ENCODE peak calls at places on chromosomes 2 and 18, in ten cellular contexts. J is EL; L is stimulated activated CD4-positive, alpha-beta T cell treated with anti-CD3 and anti-CD28 coated beads, TNF-alpha, amount 100 ng/mL, for 1 hour; A is activated naive CD4-positive, alpha-beta T cell treated with anti-CD3 and anti-CD28 coated beads, Interleukin-2, amount 10 ng/mL, durations not matched to agents 7 days and 5 days; N is HTR-8/SVneo; C is pons; H is A549; W is GM03348; V is amygdala; U is glomerular endothelial cell. I is an unnamed sample.

GRCh38 chr2:223084873-223085272 is 32.9 kb downstream of the KCNE4 start:
- DNase-seq in J (peak), L (no peak), A (no peak), N (no peak), C (peak), H (no peak), W (no peak), V (no peak), U (no peak), I (no peak)

GRCh38 chr2:12855508-12855907 is 138.8 kb downstream of the TRIB2 start:
- DNase-seq in J (no peak), L (no peak), A (no peak), N (no peak), C (no peak), H (no peak), W (no peak), V (no peak), U (no peak), I (no peak)

GRCh38 chr2:28643911-28644334 is 107.7 kb upstream of the PPP1CB start:
- DNase-seq in J (peak), L (no peak), A (no peak), N (peak), C (no peak), H (no peak), W (peak), V (no peak), U (no peak), I (no peak)

GRCh38 chr2:233866479-233866878 is 1.7 kb downstream of the MSL3B start:
- DNase-seq in J (no peak), L (no peak), A (no peak), N (no peak), C (no peak), H (no peak), W (no peak), V (no peak), U (no peak), I (no peak)

GRCh38 chr2:170235860-170236638 is 58.1 kb downstream of the MYO3B start:
- DNase-seq in J (peak), L (no peak), A (peak), N (peak), C (peak), H (peak), W (peak), V (no peak), U (peak), I (no peak)

GRCh38 chr2:39523308-39524044 is 86.4 kb upstream of the MAP4K3 start:
- DNase-seq in J (peak), L (no peak), A (no peak), N (peak), C (no peak), H (peak), W (peak), V (no peak), U (no peak), I (peak)

GRCh38 chr2:33366473-33366872 is 110.0 kb upstream of the RASGRP3 start:
- DNase-seq in J (no peak), L (no peak), A (no peak), N (no peak), C (peak), H (no peak), W (peak), V (peak), U (no peak), I (peak)

GRCh38 chr2:216497808-216498366 is 757 bp upstream of the RPL37A start:
- DNase-seq in J (no peak), L (no peak), A (no peak), N (no peak), C (no peak), H (no peak), W (no peak), V (no peak), U (no peak), I (no peak)

GRCh38 chr2:197883354-197884032 is 79.1 kb downstream of the PLCL1 start:
- DNase-seq in J (peak), L (no peak), A (no peak), N (no peak), C (no peak), H (no peak), W (peak), V (no peak), U (no peak), I (peak)

GRCh38 chr2:45396671-45397070 is 214.4 kb downstream of the SRBD1 start:
- DNase-seq in J (no peak), L (no peak), A (no peak), N (no peak), C (no peak), H (no peak), W (no peak), V (no peak), U (no peak), I (no peak)

GRCh38 chr18:3595282-3596273 is 145.6 kb downstream of the TGIF1 start:
- DNase-seq in J (peak), L (no peak), A (no peak), N (no peak), C (peak), H (no peak), W (peak), V (no peak), U (peak), I (peak)

GRCh38 chr2:239194731-239195317 is 206.0 kb downstream of the HDAC4 start:
- DNase-seq in J (no peak), L (no peak), A (peak), N (no peak), C (peak), H (no peak), W (no peak), V (no peak), U (no peak), I (no peak)

I was measured in kidney epithelial cell.